ENCODE peak calls at places on chromosomes 13 and 19, in five cellular contexts. G is mammary epithelial cell, L is NB4, T is OCI-LY7, K is heart right ventricle. D is an unnamed sample.

GRCh38 chr19:1867359-1867724 is 4.0 kb upstream of the KLF16 start:
- DNase-seq in L (no peak), G (no peak), T (no peak), K (no peak), D (no peak)

GRCh38 chr13:83773961-83774360 is 108.3 kb downstream of the SLITRK1 start:
- DNase-seq in G (no peak), L (no peak), T (no peak), K (no peak), D (no peak)

GRCh38 chr19:42246143-42246868 is 3.9 kb upstream of the GSK3A start:
- DNase-seq in K (peak), T (no peak), G (peak), L (no peak), D (peak)

GRCh38 chr13:25018729-25019115 is 77.2 kb upstream of the PABPC3 start:
- DNase-seq in L (no peak), K (no peak), T (no peak), G (no peak), D (peak)

GRCh38 chr13:42396501-42396900 is 124.5 kb downstream of the AKAP11 start:
- DNase-seq in T (no peak), K (no peak), G (peak), L (no peak), D (no peak)

GRCh38 chr13:59962343-59962742 is 201.4 kb downstream of the DIAPH3 start:
- DNase-seq in T (no peak), K (no peak), L (no peak), G (no peak), D (no peak)

GRCh38 chr19:10533656-10534386 is 9.9 kb upstream of the ATG4D start:
- DNase-seq in G (peak), K (no peak), L (no peak), T (no peak), D (no peak)

GRCh38 chr13:22403144-22403543 is 732.3 kb downstream of the FGF9 start:
- DNase-seq in L (no peak), K (no peak), T (no peak), G (no peak), D (no peak)

GRCh38 chr19:34353546-34353945 is 11.4 kb upstream of the GPI start:
- DNase-seq in K (no peak), G (no peak), L (no peak), T (no peak), D (no peak)

GRCh38 chr13:42101821-42102580 is 53.6 kb downstream of the DGKH start:
- DNase-seq in K (no peak), G (no peak), T (no peak), L (no peak), D (no peak)

GRCh38 chr19:37961198-37961597 is 54.2 kb downstream of the SIPA1L3 start:
- DNase-seq in L (no peak), G (no peak), T (no peak), K (no peak), D (no peak)

GRCh38 chr19:15115762-15116615 is 8.8 kb downstream of the SYDE1 start:
- DNase-seq in L (no peak), G (no peak), T (no peak), K (no peak), D (no peak)

GRCh38 chr13:32846556-32846955 is 169.7 kb upstream of the KL start:
- DNase-seq in T (no peak), K (no peak), L (no peak), G (no peak), D (no peak)

GRCh38 chr13:32117696-32118095 is 86.1 kb downstream of the FRY start:
- DNase-seq in G (no peak), K (peak), T (no peak), L (peak), D (no peak)

GRCh38 chr19:35357867-35358573 is at the start of gene FFAR3:
- DNase-seq in G (no peak), T (no peak), K (peak), L (peak), D (peak)

GRCh38 chr19:1465191-1466016 is 13.6 kb downstream of the C19orf25 start:
- DNase-seq in L (peak), G (peak), T (no peak), K (no peak), D (peak)

GRCh38 chr19:47755762-47756626 is 10.6 kb downstream of the NOP53 start:
- DNase-seq in K (no peak), L (peak), G (no peak), T (no peak), D (no peak)

GRCh38 chr19:35790981-35791813 is 15.8 kb downstream of the ARHGAP33 start:
- DNase-seq in K (no peak), L (peak), G (no peak), T (peak), D (no peak)

GRCh38 chr13:27500806-27501534 is 50.6 kb upstream of the MTIF3 start:
- DNase-seq in T (no peak), K (peak), G (no peak), L (no peak), D (no peak)

GRCh38 chr19:47434088-47434487 is 14.8 kb upstream of the MEIS3 start:
- DNase-seq in K (no peak), T (no peak), G (no peak), L (peak), D (no peak)

GRCh38 chr13:66803013-66803739 is 427.0 kb downstream of the PCDH9 start:
- DNase-seq in L (no peak), K (no peak), G (no peak), T (no peak), D (no peak)

GRCh38 chr19:280541-281007 is 10.6 kb downstream of the PLPP2 start:
- DNase-seq in T (no peak), L (no peak), K (no peak), G (no peak), D (no peak)

GRCh38 chr13:40116008-40116407 is 460.5 kb downstream of the COG6 start:
- DNase-seq in G (peak), T (no peak), K (peak), L (peak), D (peak)

GRCh38 chr13:65841156-65841555 is 1389.0 kb downstream of the PCDH9 start:
- DNase-seq in L (no peak), G (no peak), K (no peak), T (no peak), D (no peak)

GRCh38 chr13:51153527-51153926 is 42.5 kb upstream of the C13orf42 start:
- DNase-seq in G (no peak), L (no peak), K (no peak), T (no peak), D (no peak)

GRCh38 chr13:43279696-43280095 is 256.3 kb downstream of the DNAJC15 start:
- DNase-seq in G (no peak), L (no peak), T (no peak), K (no peak), D (no peak)

GRCh38 chr13:74929436-74929835 is 552.5 kb downstream of the TBC1D4 start:
- DNase-seq in L (no peak), G (no peak), T (no peak), K (no peak), D (no peak)

GRCh38 chr19:38805180-38805579 is 7.6 kb downstream of the LGALS4 start:
- DNase-seq in L (no peak), G (no peak), K (no peak), T (no peak), D (no peak)

GRCh38 chr19:41877916-41878905 is 1.1 kb downstream of the CD79A start:
- DNase-seq in T (no peak), K (no peak), L (no peak), G (no peak), D (no peak)

GRCh38 chr19:37790244-37790925 is 11.0 kb upstream of the ZNF573 start:
- DNase-seq in K (no peak), L (no peak), T (no peak), G (no peak), D (no peak)

GRCh38 chr19:48713041-48713863 is 6.3 kb downstream of the MAMSTR start:
- DNase-seq in G (no peak), T (peak), K (no peak), L (peak), D (peak)

DNA sequence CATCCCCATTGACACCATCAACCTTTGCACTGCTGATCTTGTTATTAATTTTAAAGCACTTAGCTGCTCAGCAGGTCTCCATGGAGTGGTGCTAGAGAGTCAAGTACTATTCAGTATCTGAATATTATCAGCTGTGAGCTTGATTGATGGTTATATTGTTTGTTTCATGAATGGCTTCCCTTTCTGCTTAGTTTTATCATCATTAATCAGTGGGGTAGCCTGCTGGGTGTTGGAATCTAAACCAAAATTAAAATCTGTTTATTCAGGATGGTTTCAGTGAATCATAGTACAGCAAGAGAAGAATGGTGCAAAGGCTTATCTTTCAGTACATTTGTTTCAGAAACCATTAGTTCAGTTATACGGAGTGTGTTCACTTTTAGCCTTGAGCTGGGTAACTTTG is 42.5 kb upstream of the SCEL start:
- DNase-seq in L (peak), K (no peak), T (peak), G (peak), D (peak)
- TF ChIP-seq CTCF in L (peak), K (peak), T (peak), G (peak), D (peak)

DNA sequence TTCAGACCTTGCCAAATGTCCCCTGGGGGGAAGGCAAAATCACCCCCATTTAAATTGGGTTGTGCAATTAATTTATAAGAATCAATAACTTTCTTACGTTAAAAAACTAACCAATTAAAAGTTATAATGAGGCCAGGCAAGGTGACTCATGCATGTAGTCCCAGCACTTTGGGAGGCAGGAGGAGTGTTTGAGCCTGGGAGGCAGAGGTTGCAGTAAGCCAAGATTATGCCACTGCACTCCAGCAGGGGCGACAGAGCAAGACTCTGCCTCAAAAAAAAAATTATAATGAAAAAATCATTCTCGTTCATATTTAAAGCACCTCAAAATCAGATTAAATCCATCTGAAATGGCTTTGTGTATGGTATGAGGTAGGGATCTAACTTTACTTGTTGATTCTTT is 18.4 kb upstream of the SIGLEC14 start:
- DNase-seq in L (no peak), G (peak), T (no peak), K (no peak), D (peak)
- TF ChIP-seq CTCF in L (no peak), G (peak), T (peak), K (no peak), D (peak)

GRCh38 chr19:3033595-3034193 is 4.6 kb upstream of the TLE2 start:
- DNase-seq in K (no peak), T (no peak), L (no peak), G (no peak), D (no peak)
- TF ChIP-seq CTCF in K (no peak), T (no peak), L (no peak), G (no peak), D (no peak)

GRCh38 chr19:56837492-56837891 is 3.0 kb downstream of the PEG3 start:
- DNase-seq in L (no peak), T (no peak), K (peak), G (peak), D (no peak)
- TF ChIP-seq CTCF in L (peak), T (peak), K (peak), G (no peak), D (no peak)

GRCh38 chr19:18519962-18520847 is 1.7 kb downstream of the ELL start:
- DNase-seq in G (peak), L (peak), T (peak), K (peak), D (peak)
- TF ChIP-seq CTCF in G (peak), L (peak), T (peak), K (peak), D (peak)

DNA sequence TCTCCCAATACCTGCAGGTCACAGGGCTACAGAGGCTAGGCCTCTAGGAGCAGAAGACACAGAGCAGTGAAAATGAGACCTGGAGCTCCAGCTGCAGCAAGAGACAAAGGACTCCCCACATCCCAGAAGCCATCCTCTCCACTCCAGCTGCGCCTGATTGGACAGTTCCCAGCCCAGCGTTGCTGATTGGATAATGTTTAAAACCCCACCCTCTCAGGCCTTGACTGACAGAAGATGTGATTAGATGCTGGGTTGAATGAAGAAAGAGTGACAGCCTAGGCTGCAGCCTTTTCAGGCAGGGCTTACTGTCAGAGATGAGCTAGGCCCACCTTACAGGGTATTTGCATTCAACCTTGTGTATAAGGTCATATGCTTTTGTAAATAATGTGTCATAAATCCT is 59.4 kb downstream of the ZNF708 start:
- DNase-seq in L (no peak), K (no peak), G (no peak), T (no peak), D (no peak)
- TF ChIP-seq CTCF in L (no peak), K (no peak), G (no peak), T (no peak), D (no peak)

DNA sequence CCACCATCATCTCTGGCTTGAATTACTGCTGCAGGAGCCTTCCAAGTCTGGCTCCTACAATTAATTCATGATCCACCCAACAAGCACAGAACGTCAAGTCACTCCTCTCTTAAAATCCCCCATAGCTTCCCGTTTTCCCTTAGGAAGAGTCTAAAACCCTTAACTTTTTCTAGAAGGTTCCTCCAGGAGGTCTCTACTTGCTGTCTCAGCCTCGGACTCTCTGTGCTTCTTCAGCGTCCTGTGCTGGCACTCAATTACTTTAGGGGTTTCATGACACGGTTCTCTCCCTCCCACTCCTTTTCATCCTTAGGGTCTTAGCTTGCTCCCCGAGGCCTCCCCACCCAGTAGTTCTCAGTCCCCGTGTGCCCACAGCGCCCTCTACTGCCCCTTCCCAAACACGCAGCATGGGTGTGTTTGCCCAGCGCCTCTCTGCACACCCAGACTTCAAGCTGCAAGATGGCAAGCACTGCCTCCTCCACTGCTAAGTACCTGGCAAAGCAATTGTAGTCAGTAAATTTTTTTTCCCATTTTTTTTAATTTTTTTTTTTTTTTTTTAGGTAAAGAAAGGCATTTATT is 25.8 kb upstream of the MAP3K10 start:
- DNase-seq in G (no peak), L (peak), K (peak), T (peak), D (peak)
- TF ChIP-seq CTCF in G (peak), L (peak), K (peak), T (peak), D (peak)

DNA sequence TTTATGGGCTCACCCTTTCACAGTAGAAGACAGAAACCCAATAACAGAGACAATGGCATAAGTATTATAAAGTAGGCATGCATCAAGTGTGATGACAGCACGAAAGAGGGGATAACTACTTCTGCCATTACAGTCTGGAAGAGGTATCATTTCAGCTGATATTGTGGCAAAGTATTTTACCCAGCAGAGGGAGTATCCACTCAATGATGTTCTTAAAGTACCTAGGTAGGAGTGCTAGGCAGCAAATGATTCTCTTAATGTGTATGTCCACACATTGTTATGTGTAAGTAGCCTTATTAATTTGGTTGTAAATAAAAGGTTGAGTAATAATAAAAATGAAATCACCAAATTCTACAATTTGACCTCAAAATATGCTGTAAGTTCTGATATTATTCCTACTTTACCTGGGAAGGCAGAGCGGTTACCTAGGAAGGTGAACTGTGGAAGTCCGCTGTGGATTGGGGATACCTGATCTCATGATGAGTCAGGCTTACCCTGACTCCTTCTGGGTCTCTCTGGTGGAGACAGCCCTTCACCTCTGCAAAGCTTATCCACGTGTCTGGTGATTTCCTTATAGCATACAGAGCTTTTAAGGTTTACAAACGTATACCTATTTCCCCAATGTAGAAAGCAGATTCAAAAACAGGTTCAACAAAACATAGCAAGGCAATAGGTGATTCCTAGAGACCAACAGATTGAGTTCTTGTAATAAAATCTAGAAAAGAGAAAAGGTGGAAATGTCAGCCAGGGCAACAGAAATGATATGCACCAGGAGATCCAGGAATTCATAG is 4.0 kb upstream of the UBAC2 start:
- DNase-seq in T (peak), G (peak), K (no peak), L (peak), D (peak)
- TF ChIP-seq CTCF in T (peak), G (no peak), K (peak), L (no peak), D (peak)

DNA sequence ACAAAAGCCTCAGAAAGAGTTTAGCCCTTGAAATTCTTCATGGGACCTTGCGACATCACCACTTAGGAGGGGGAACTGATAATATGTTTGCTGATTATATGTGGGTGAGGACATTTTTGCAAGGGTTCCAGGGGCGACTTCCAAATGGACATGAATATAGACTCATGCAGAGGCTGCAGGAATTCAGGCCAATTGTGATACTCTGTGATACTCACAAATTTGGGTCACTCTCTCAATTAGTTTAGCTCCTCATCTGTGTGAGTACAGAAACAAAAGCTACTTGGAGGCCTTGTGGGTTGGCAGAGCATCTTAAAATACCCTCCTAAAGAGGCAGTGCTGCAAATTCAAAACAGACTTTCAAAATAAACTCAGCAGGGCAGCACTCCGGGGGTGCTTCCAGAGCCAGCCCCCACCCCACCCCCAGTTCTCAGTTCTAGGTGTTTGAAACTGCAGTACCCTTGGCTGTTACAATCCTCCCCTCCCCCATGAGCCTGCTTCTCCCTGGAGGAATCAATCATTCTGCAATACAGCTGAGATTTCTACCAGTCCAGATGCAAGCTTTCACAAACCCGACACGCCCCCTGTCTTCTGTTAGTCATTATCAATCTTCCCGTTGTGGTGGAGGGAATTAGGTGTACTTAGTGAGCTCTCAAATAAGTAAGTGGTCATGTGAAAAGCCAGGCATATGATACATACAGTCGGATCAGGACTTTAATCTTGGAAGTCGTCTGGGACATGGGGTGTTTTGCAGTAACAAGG is 96.9 kb upstream of the MBNL2 start:
- DNase-seq in L (peak), T (no peak), K (no peak), G (peak), D (peak)
- TF ChIP-seq CTCF in L (no peak), T (no peak), K (peak), G (no peak), D (no peak)

GRCh38 chr13:86714495-86714894 is 915.3 kb upstream of the SLITRK6 start:
- DNase-seq in K (no peak), L (no peak), G (no peak), T (no peak), D (no peak)
- TF ChIP-seq CTCF in K (no peak), L (no peak), G (no peak), T (no peak), D (no peak)

D was measured in MCF 10A.